ENCODE peak calls at places on chromosomes 11 and 22, in four cellular contexts. P is NCI-H1436, Y is HAP-1, W is neural crest cell. O is an unnamed sample.

GRCh38 chr11:28153586-28153985 is 45.4 kb downstream of the METTL15 start:
- DNase-seq in P (no peak), Y (no peak), W (no peak), O (peak; percentile 49)

GRCh38 chr11:75714211-75714610 is 3.4 kb upstream of the MOGAT2 start:
- DNase-seq in P (no peak), Y (no peak), W (no peak), O (no peak)

GRCh38 chr11:98725471-98725870 is 295.3 kb upstream of the CNTN5 start:
- DNase-seq in P (no peak), Y (no peak), W (no peak), O (no peak)

GRCh38 chr11:2261436-2262230 is 8.8 kb downstream of the ASCL2 start:
- DNase-seq in P (no peak), Y (no peak), W (no peak), O (no peak)

GRCh38 chr11:113989916-113990315 is 15.0 kb downstream of the HTR3A start:
- DNase-seq in P (no peak), Y (no peak), W (no peak), O (no peak)

GRCh38 chr11:13603661-13604060 is 64.8 kb upstream of the FAR1 start:
- DNase-seq in P (no peak), Y (no peak), W (no peak), O (no peak)

GRCh38 chr11:35064114-35064800 is 74.7 kb upstream of the CD44 start:
- DNase-seq in P (no peak), Y (no peak), W (no peak), O (no peak)

GRCh38 chr11:93686812-93687211 is 25.3 kb downstream of the CEP295 start:
- DNase-seq in P (no peak), Y (no peak), W (no peak), O (no peak)

GRCh38 chr22:20141186-20142077 is 9.4 kb downstream of the CCDC188 start:
- DNase-seq in P (no peak), Y (no peak), W (no peak), O (peak; percentile 55)

O was measured in AG04449.